ENCODE peak calls at places on chromosomes 4 and X, in six cellular contexts. One of them, this sample, is unnamed.

GRCh38 chr4:148573284-148573683 is 131.1 kb upstream of the NR3C2 start:
- DNase-seq in SIG-M5: no peak
- DNase-seq in adrenal gland: no peak
- DNase-seq in osteocyte: no peak
- DNase-seq in mesothelial cell of epicardium: no peak
- DNase-seq in astrocyte: no peak
- DNase-seq in this sample: peak

GRCh38 chrX:142186103-142186502 is 19.0 kb downstream of the MAGEC2 start:
- DNase-seq in SIG-M5: no peak
- DNase-seq in mesothelial cell of epicardium: no peak
- DNase-seq in osteocyte: no peak
- DNase-seq in astrocyte: no peak
- DNase-seq in adrenal gland: no peak
- DNase-seq in this sample: no peak

GRCh38 chr4:37693450-37694190 is 7.4 kb upstream of the RELL1 start:
- DNase-seq in mesothelial cell of epicardium: no peak
- DNase-seq in osteocyte: no peak
- DNase-seq in astrocyte: peak
- DNase-seq in adrenal gland: no peak
- DNase-seq in SIG-M5: no peak
- DNase-seq in this sample: no peak

GRCh38 chrX:29617725-29618124 is 597.6 kb upstream of the MAGEB2 start:
- DNase-seq in astrocyte: no peak
- DNase-seq in osteocyte: no peak
- DNase-seq in adrenal gland: no peak
- DNase-seq in SIG-M5: no peak
- DNase-seq in mesothelial cell of epicardium: no peak
- DNase-seq in this sample: no peak

GRCh38 chrX:141467442-141467841 is 117.1 kb downstream of the SPANXA1 start:
- DNase-seq in astrocyte: no peak
- DNase-seq in osteocyte: no peak
- DNase-seq in mesothelial cell of epicardium: no peak
- DNase-seq in adrenal gland: no peak
- DNase-seq in SIG-M5: no peak
- DNase-seq in this sample: peak

GRCh38 chrX:94831364-94831763 is 1157.4 kb downstream of the FAM133A start:
- DNase-seq in SIG-M5: no peak
- DNase-seq in mesothelial cell of epicardium: no peak
- DNase-seq in astrocyte: no peak
- DNase-seq in osteocyte: no peak
- DNase-seq in adrenal gland: no peak
- DNase-seq in this sample: no peak

GRCh38 chr4:182625193-182625592 is 292.0 kb downstream of the DCTD start:
- DNase-seq in mesothelial cell of epicardium: no peak
- DNase-seq in astrocyte: no peak
- DNase-seq in SIG-M5: no peak
- DNase-seq in osteocyte: no peak
- DNase-seq in adrenal gland: no peak
- DNase-seq in this sample: no peak

GRCh38 chrX:119240356-119240755 is 4.3 kb downstream of the PGRMC1 start:
- DNase-seq in SIG-M5: no peak
- DNase-seq in osteocyte: no peak
- DNase-seq in adrenal gland: no peak
- DNase-seq in mesothelial cell of epicardium: no peak
- DNase-seq in astrocyte: peak
- DNase-seq in this sample: no peak

GRCh38 chrX:97790850-97791249 is 907.1 kb downstream of the RPA4 start:
- DNase-seq in astrocyte: peak
- DNase-seq in SIG-M5: no peak
- DNase-seq in osteocyte: no peak
- DNase-seq in mesothelial cell of epicardium: no peak
- DNase-seq in adrenal gland: no peak
- DNase-seq in this sample: no peak

GRCh38 chr4:169791527-169792156 is 33.9 kb upstream of the HPF1 start:
- DNase-seq in osteocyte: no peak
- DNase-seq in SIG-M5: no peak
- DNase-seq in adrenal gland: peak
- DNase-seq in astrocyte: peak
- DNase-seq in mesothelial cell of epicardium: peak
- DNase-seq in this sample: peak

This sample was measured in endothelial cell of umbilical vein.